ENCODE peak calls at places on chromosomes 2 and 18, in four cellular contexts. E is mucosa of descending colon, K is psoas muscle, Y is NCI-H1436. W is an unnamed sample.

GRCh38 chr2:238308177-238308576 is 12.1 kb upstream of the TRAF3IP1 start:
- DNase-seq in K (no peak), Y (no peak), E (no peak), W (peak)

GRCh38 chr18:6194640-6195039 is 220.1 kb downstream of the L3MBTL4 start:
- DNase-seq in K (no peak), Y (no peak), E (no peak), W (no peak)

GRCh38 chr2:176158855-176159677 is 2.0 kb downstream of the HOXD3 start:
- DNase-seq in Y (no peak), K (no peak), E (no peak), W (no peak)

GRCh38 chr18:31555971-31556747 is 35.5 kb upstream of the TTR start:
- DNase-seq in Y (peak), K (no peak), E (no peak), W (peak)

GRCh38 chr2:195658541-195658890 is 1.5 kb downstream of the SLC39A10 start:
- DNase-seq in Y (no peak), K (no peak), E (no peak), W (peak)

GRCh38 chr2:181848356-181848876 is 43.1 kb upstream of the ITPRID2 start:
- DNase-seq in Y (peak), E (no peak), K (no peak), W (no peak)

GRCh38 chr2:176553685-176554106 is 284.5 kb downstream of the MTX2 start:
- DNase-seq in K (peak), Y (peak), E (peak), W (no peak)

GRCh38 chr18:80193701-80194100 is 53.6 kb downstream of the PARD6G start:
- DNase-seq in E (no peak), Y (no peak), K (no peak), W (no peak)

GRCh38 chr2:172445851-172446250 is 18.5 kb downstream of the ITGA6 start:
- DNase-seq in K (no peak), E (no peak), Y (no peak), W (no peak)

GRCh38 chr2:174840436-174840835 is 76.2 kb upstream of the CHRNA1 start:
- DNase-seq in Y (no peak), E (no peak), K (no peak), W (no peak)

GRCh38 chr18:58023108-58023507 is 20.9 kb upstream of the NEDD4L start:
- DNase-seq in E (no peak), K (no peak), Y (no peak), W (no peak)

GRCh38 chr18:37729715-37730114 is 164.1 kb upstream of the CELF4 start:
- DNase-seq in K (no peak), E (no peak), Y (no peak), W (no peak)

GRCh38 chr2:54543736-54544396 is 87.7 kb downstream of the SPTBN1 start:
- DNase-seq in E (no peak), K (no peak), Y (no peak), W (no peak)

GRCh38 chr2:120793682-120794403 is 58.2 kb downstream of the GLI2 start:
- DNase-seq in K (no peak), E (no peak), Y (no peak), W (no peak)

GRCh38 chr2:58992062-58992736 is 751.1 kb upstream of the FANCL start:
- DNase-seq in K (no peak), Y (peak), E (no peak), W (no peak)

GRCh38 chr2:63786506-63786905 is 55.2 kb upstream of the UGP2 start:
- DNase-seq in K (no peak), E (no peak), Y (no peak), W (no peak)

GRCh38 chr2:152525277-152525838 is 190.4 kb downstream of the FMNL2 start:
- DNase-seq in Y (no peak), E (peak), K (peak), W (no peak)

GRCh38 chr2:99960724-99961566 is 181.4 kb downstream of the AFF3 start:
- DNase-seq in Y (no peak), E (no peak), K (no peak), W (no peak)

GRCh38 chr2:215218587-215219577 is 80.5 kb upstream of the ABCA12 start:
- DNase-seq in E (no peak), K (no peak), Y (peak), W (no peak)

GRCh38 chr2:226763320-226763719 is 36.3 kb downstream of the IRS1 start:
- DNase-seq in K (no peak), Y (no peak), E (no peak), W (no peak)

GRCh38 chr2:74513605-74514367 is 464 bp upstream of the TLX2 start:
- DNase-seq in E (no peak), K (no peak), Y (no peak), W (peak)

GRCh38 chr18:22399949-22400348 is 17.8 kb downstream of the CTAGE1 start:
- DNase-seq in Y (no peak), E (no peak), K (no peak), W (no peak)

GRCh38 chr2:121771976-121772742 is 16.7 kb downstream of the TSN start:
- DNase-seq in Y (no peak), K (no peak), E (no peak), W (no peak)

GRCh38 chr2:74906395-74906794 is 52.0 kb upstream of the POLE4 start:
- DNase-seq in Y (no peak), K (no peak), E (no peak), W (no peak)

GRCh38 chr18:7641813-7642212 is 74.7 kb downstream of the PTPRM start:
- DNase-seq in K (no peak), Y (no peak), E (no peak), W (no peak)

GRCh38 chr2:98876741-98877140 is 59.3 kb downstream of the CRACDL start:
- DNase-seq in K (no peak), Y (no peak), E (no peak), W (no peak)

GRCh38 chr2:52340185-52340584 is 1308.3 kb upstream of the NRXN1 start:
- DNase-seq in E (no peak), K (no peak), Y (no peak), W (no peak)

GRCh38 chr2:48900321-48901014 is 144.9 kb upstream of the LHCGR start:
- DNase-seq in Y (no peak), E (no peak), K (no peak), W (no peak)